ENCODE peak calls at places on chromosomes 3 and 15, in four cellular contexts. S is left cardiac atrium; W is activated CD8-positive, alpha-beta memory T cell treated with anti-CD3 and anti-CD28 coated beads, Interleukin-2, amount 10 ng/mL, durations not matched to agents 7 days and 5 days; K is frontal cortex. U is an unnamed sample.

GRCh38 chr3:143808999-143809700 is 39.1 kb downstream of the SLC9A9 start:
- DNase-seq in S (no peak), W (no peak), K (peak; percentile 10), U (no peak)

GRCh38 chr3:171347017-171347979 is 112.9 kb downstream of the TNIK start:
- DNase-seq in S (no peak), W (no peak), K (no peak), U (no peak)

GRCh38 chr15:68366314-68366713 is 65.6 kb downstream of the ITGA11 start:
- DNase-seq in S (no peak), W (no peak), K (no peak), U (no peak)

GRCh38 chr15:68700395-68701123 is 120.1 kb downstream of the ANP32A start:
- DNase-seq in S (peak; percentile 73), W (no peak), K (peak; percentile 82), U (no peak)

GRCh38 chr15:38707802-38708671 is 143.4 kb upstream of the RASGRP1 start:
- DNase-seq in S (no peak), W (peak; percentile 54), K (peak; percentile 22), U (no peak)

GRCh38 chr3:16647668-16648067 is 42.4 kb upstream of the DAZL start:
- DNase-seq in S (no peak), W (no peak), K (no peak), U (no peak)

GRCh38 chr3:124664804-124665203 is 65.4 kb upstream of the UMPS start:
- DNase-seq in S (no peak), W (no peak), K (no peak), U (no peak)

GRCh38 chr15:78740904-78741274 is 70.4 kb downstream of the ADAMTS7 start:
- DNase-seq in S (no peak), W (no peak), K (no peak), U (no peak)